ENCODE peak calls at places on chromosomes 12 and 14, in eight cellular contexts. One of them, this sample, is unnamed. For H3K4me1, the result is how much of the 10 kb centered on the place peaks cover.

GRCh38 chr14:75452324-75452723 is 24.5 kb downstream of the JDP2 start:
- DNase-seq in endothelial cell of umbilical vein: no peak
- DNase-seq in spleen: no peak
- DNase-seq in transverse colon: no peak
- DNase-seq in pancreas: no peak
- DNase-seq in Panc1: no peak
- DNase-seq in uterus: no peak
- DNase-seq in Peyer's patch: no peak
- DNase-seq in this sample: no peak

GRCh38 chr12:62469704-62470103 is 3.1 kb downstream of the MON2 start:
- DNase-seq in pancreas: no peak
- DNase-seq in Panc1: no peak
- DNase-seq in uterus: no peak
- DNase-seq in Peyer's patch: no peak
- DNase-seq in spleen: no peak
- DNase-seq in transverse colon: no peak
- DNase-seq in endothelial cell of umbilical vein: no peak
- DNase-seq in this sample: no peak

GRCh38 chr12:12091977-12092663 is 21.4 kb downstream of the BCL2L14 start:
- DNase-seq in Panc1: no peak
- DNase-seq in Peyer's patch: no peak
- DNase-seq in uterus: no peak
- DNase-seq in pancreas: no peak
- DNase-seq in transverse colon: peak
- DNase-seq in endothelial cell of umbilical vein: peak
- DNase-seq in spleen: peak
- DNase-seq in this sample: no peak

GRCh38 chr12:104056419-104056972 is 6.5 kb upstream of the GLT8D2 start:
- DNase-seq in transverse colon: no peak
- DNase-seq in uterus: no peak
- DNase-seq in pancreas: no peak
- DNase-seq in Peyer's patch: no peak
- DNase-seq in endothelial cell of umbilical vein: no peak
- DNase-seq in Panc1: no peak
- DNase-seq in spleen: no peak
- DNase-seq in this sample: no peak

GRCh38 chr14:80456200-80456599 is 244.9 kb upstream of the DIO2 start:
- DNase-seq in Panc1: no peak
- DNase-seq in spleen: no peak
- DNase-seq in pancreas: no peak
- DNase-seq in Peyer's patch: no peak
- DNase-seq in uterus: no peak
- DNase-seq in endothelial cell of umbilical vein: no peak
- DNase-seq in transverse colon: no peak
- DNase-seq in this sample: no peak

GRCh38 chr12:114789821-114790220 is 105.8 kb upstream of the TBX3 start:
- DNase-seq in Peyer's patch: no peak
- DNase-seq in uterus: no peak
- DNase-seq in pancreas: no peak
- DNase-seq in transverse colon: no peak
- DNase-seq in spleen: no peak
- DNase-seq in Panc1: no peak
- DNase-seq in endothelial cell of umbilical vein: no peak
- DNase-seq in this sample: no peak

GRCh38 chr12:19082365-19082911 is 47.1 kb upstream of the PLEKHA5 start:
- DNase-seq in Panc1: no peak
- DNase-seq in uterus: no peak
- DNase-seq in Peyer's patch: no peak
- DNase-seq in spleen: no peak
- DNase-seq in endothelial cell of umbilical vein: no peak
- DNase-seq in pancreas: no peak
- DNase-seq in transverse colon: no peak
- DNase-seq in this sample: no peak

GRCh38 chr12:3757261-3757660 is 4.4 kb upstream of the CRACR2A start:
- DNase-seq in endothelial cell of umbilical vein: peak
- DNase-seq in spleen: no peak
- DNase-seq in Panc1: no peak
- DNase-seq in transverse colon: peak
- DNase-seq in pancreas: peak
- DNase-seq in uterus: no peak
- DNase-seq in Peyer's patch: no peak
- DNase-seq in this sample: no peak

GRCh38 chr12:47377414-47378221 is 297.9 kb upstream of the AMIGO2 start:
- DNase-seq in Panc1: no peak
- DNase-seq in spleen: peak
- DNase-seq in Peyer's patch: peak
- DNase-seq in pancreas: peak
- DNase-seq in transverse colon: peak
- DNase-seq in endothelial cell of umbilical vein: peak
- DNase-seq in uterus: peak
- DNase-seq in this sample: peak

GRCh38 chr12:47080725-47081502 is 1.2 kb upstream of the AMIGO2 start:
- DNase-seq in endothelial cell of umbilical vein: peak
- DNase-seq in Peyer's patch: peak
- DNase-seq in pancreas: peak
- DNase-seq in transverse colon: peak
- DNase-seq in spleen: peak
- DNase-seq in Panc1: no peak
- DNase-seq in uterus: peak
- DNase-seq in this sample: peak

GRCh38 chr14:90642239-90642717 is 174.0 kb downstream of the TTC7B start:
- DNase-seq in transverse colon: no peak
- DNase-seq in endothelial cell of umbilical vein: peak
- DNase-seq in uterus: no peak
- DNase-seq in Peyer's patch: no peak
- DNase-seq in spleen: no peak
- DNase-seq in pancreas: no peak
- DNase-seq in Panc1: no peak
- DNase-seq in this sample: no peak

GRCh38 chr14:103014466-103015319 is 42.7 kb downstream of the CDC42BPB start:
- DNase-seq in spleen: peak
- DNase-seq in uterus: no peak
- DNase-seq in pancreas: no peak
- DNase-seq in transverse colon: no peak
- DNase-seq in Panc1: no peak
- DNase-seq in endothelial cell of umbilical vein: peak
- DNase-seq in Peyer's patch: no peak
- DNase-seq in this sample: peak

GRCh38 chr12:46452776-46453175 is 80.2 kb upstream of the SLC38A2 start:
- DNase-seq in Panc1: no peak
- DNase-seq in pancreas: no peak
- DNase-seq in Peyer's patch: no peak
- DNase-seq in transverse colon: no peak
- DNase-seq in endothelial cell of umbilical vein: no peak
- DNase-seq in uterus: no peak
- DNase-seq in spleen: no peak
- DNase-seq in this sample: no peak

GRCh38 chr12:2998789-2999264 is 39.6 kb downstream of the TEAD4 start:
- DNase-seq in pancreas: peak
- DNase-seq in spleen: no peak
- DNase-seq in endothelial cell of umbilical vein: no peak
- DNase-seq in transverse colon: no peak
- DNase-seq in uterus: peak
- DNase-seq in Peyer's patch: peak
- DNase-seq in Panc1: no peak
- DNase-seq in this sample: peak

GRCh38 chr12:84305144-84305543 is 607.5 kb downstream of the SLC6A15 start:
- DNase-seq in Peyer's patch: no peak
- DNase-seq in spleen: no peak
- DNase-seq in pancreas: no peak
- DNase-seq in uterus: no peak
- DNase-seq in Panc1: no peak
- DNase-seq in transverse colon: no peak
- DNase-seq in endothelial cell of umbilical vein: no peak
- DNase-seq in this sample: no peak

GRCh38 chr12:14403711-14404164 is 38.3 kb downstream of the ATF7IP start:
- DNase-seq in endothelial cell of umbilical vein: peak
- DNase-seq in spleen: no peak
- DNase-seq in Peyer's patch: no peak
- DNase-seq in transverse colon: no peak
- DNase-seq in Panc1: no peak
- DNase-seq in pancreas: no peak
- DNase-seq in uterus: no peak
- DNase-seq in this sample: no peak

GRCh38 chr12:15801770-15802393 is 12.7 kb upstream of the EPS8 start:
- DNase-seq in uterus: no peak
- DNase-seq in transverse colon: peak
- DNase-seq in Panc1: no peak
- DNase-seq in pancreas: no peak
- DNase-seq in spleen: no peak
- DNase-seq in Peyer's patch: no peak
- DNase-seq in endothelial cell of umbilical vein: no peak
- DNase-seq in this sample: no peak

GRCh38 chr12:119180380-119181040 is 1.8 kb downstream of the HSPB8 start:
- DNase-seq in Panc1: no peak
- DNase-seq in spleen: peak
- DNase-seq in Peyer's patch: no peak
- DNase-seq in transverse colon: peak
- DNase-seq in endothelial cell of umbilical vein: peak
- DNase-seq in pancreas: no peak
- DNase-seq in uterus: peak
- DNase-seq in this sample: no peak

GRCh38 chr12:53365245-53365904 is 14.6 kb upstream of the SP1 start:
- DNase-seq in endothelial cell of umbilical vein: no peak
- DNase-seq in pancreas: no peak
- DNase-seq in transverse colon: no peak
- DNase-seq in Panc1: no peak
- DNase-seq in uterus: no peak
- DNase-seq in spleen: no peak
- DNase-seq in Peyer's patch: no peak
- DNase-seq in this sample: no peak

GRCh38 chr14:20434701-20435453 is 1.1 kb downstream of the KLHL33 start:
- DNase-seq in endothelial cell of umbilical vein: peak
- DNase-seq in uterus: peak
- DNase-seq in Peyer's patch: peak
- DNase-seq in Panc1: no peak
- DNase-seq in spleen: no peak
- DNase-seq in pancreas: no peak
- DNase-seq in transverse colon: peak
- DNase-seq in this sample: no peak

GRCh38 chr14:50926851-50927386 is 17.4 kb downstream of the PYGL start:
- DNase-seq in Panc1: no peak
- DNase-seq in Peyer's patch: no peak
- DNase-seq in pancreas: no peak
- DNase-seq in uterus: no peak
- DNase-seq in spleen: no peak
- DNase-seq in transverse colon: no peak
- DNase-seq in endothelial cell of umbilical vein: peak
- DNase-seq in this sample: no peak
- H3K4me3 ChIP-seq in Panc1: no peak
- H3K4me3 ChIP-seq in Peyer's patch: no peak
- H3K4me3 ChIP-seq in pancreas: no peak
- H3K4me3 ChIP-seq in uterus: no peak
- H3K4me3 ChIP-seq in spleen: no peak
- H3K4me3 ChIP-seq in transverse colon: no peak
- H3K4me3 ChIP-seq in endothelial cell of umbilical vein: no peak
- H3K4me3 ChIP-seq in this sample: no peak

DNA sequence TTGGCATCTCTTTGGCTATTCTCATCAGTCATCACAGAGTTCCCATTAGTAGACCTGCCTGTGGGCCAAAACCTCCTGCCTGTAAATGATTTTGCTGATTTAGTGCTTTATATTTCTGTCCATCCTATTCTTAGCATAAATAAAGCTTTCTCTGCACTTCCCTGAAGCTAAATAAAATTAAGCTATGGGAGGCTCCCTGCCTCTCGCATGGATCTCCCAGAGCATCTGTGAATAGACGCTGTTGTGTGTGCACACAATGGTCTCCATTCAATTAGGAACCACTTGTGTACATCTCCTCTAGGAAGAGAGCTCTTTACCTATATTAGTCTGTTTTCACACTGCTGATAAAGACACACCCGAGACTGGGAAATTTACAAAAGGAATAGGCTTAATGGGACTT is 80.4 kb downstream of the PPFIBP1 start:
- DNase-seq in transverse colon: no peak
- DNase-seq in uterus: no peak
- DNase-seq in endothelial cell of umbilical vein: no peak
- DNase-seq in Panc1: no peak
- DNase-seq in spleen: no peak
- DNase-seq in pancreas: no peak
- DNase-seq in Peyer's patch: no peak
- DNase-seq in this sample: no peak
- H3K4me1 ChIP-seq in transverse colon: under half
- H3K4me1 ChIP-seq in uterus: under half
- H3K4me1 ChIP-seq in endothelial cell of umbilical vein: under half
- H3K4me1 ChIP-seq in Panc1: under half
- H3K4me1 ChIP-seq in spleen: under half
- H3K4me1 ChIP-seq in pancreas: under half
- H3K4me1 ChIP-seq in Peyer's patch: under half
- H3K4me1 ChIP-seq in this sample: half or more

DNA sequence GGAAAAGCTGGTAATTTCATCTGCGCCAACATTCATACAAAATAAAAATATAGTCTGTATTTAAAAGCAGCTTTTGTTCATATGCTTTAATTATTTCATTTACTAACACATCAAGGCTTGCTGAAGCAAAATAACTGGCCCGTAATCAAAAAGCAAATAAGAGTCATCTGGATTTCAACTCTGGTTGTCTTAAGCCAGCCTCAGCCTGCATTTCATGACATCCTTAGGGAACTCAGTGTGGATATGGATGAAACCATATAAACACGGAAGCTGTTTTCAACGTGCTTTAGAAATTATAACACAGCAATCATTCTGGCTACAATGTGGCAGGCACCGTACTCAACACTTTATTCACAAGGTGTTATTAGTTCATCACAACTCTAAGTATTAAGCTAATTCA is 852 bp downstream of the COX16 start:
- DNase-seq in spleen: no peak
- DNase-seq in transverse colon: no peak
- DNase-seq in Panc1: no peak
- DNase-seq in Peyer's patch: no peak
- DNase-seq in pancreas: no peak
- DNase-seq in uterus: no peak
- DNase-seq in endothelial cell of umbilical vein: no peak
- DNase-seq in this sample: no peak
- H3K27ac ChIP-seq in spleen: peak
- H3K27ac ChIP-seq in transverse colon: peak
- H3K27ac ChIP-seq in Panc1: peak
- H3K27ac ChIP-seq in Peyer's patch: peak
- H3K27ac ChIP-seq in pancreas: no peak
- H3K27ac ChIP-seq in uterus: peak
- H3K27ac ChIP-seq in endothelial cell of umbilical vein: peak
- H3K27ac ChIP-seq in this sample: peak

GRCh38 chr14:21541413-21542074 is 15.4 kb upstream of the SALL2 start:
- DNase-seq in spleen: no peak
- DNase-seq in uterus: no peak
- DNase-seq in endothelial cell of umbilical vein: no peak
- DNase-seq in Peyer's patch: no peak
- DNase-seq in Panc1: no peak
- DNase-seq in transverse colon: no peak
- DNase-seq in pancreas: no peak
- DNase-seq in this sample: no peak

GRCh38 chr14:21539154-21539940 is 13.2 kb upstream of the SALL2 start:
- DNase-seq in Peyer's patch: no peak
- DNase-seq in pancreas: no peak
- DNase-seq in endothelial cell of umbilical vein: no peak
- DNase-seq in spleen: no peak
- DNase-seq in uterus: no peak
- DNase-seq in transverse colon: no peak
- DNase-seq in Panc1: no peak
- DNase-seq in this sample: no peak

GRCh38 chr14:21543426-21544350 is 17.5 kb upstream of the SALL2 start:
- DNase-seq in pancreas: no peak
- DNase-seq in Peyer's patch: no peak
- DNase-seq in Panc1: no peak
- DNase-seq in transverse colon: no peak
- DNase-seq in spleen: no peak
- DNase-seq in endothelial cell of umbilical vein: no peak
- DNase-seq in uterus: no peak
- DNase-seq in this sample: no peak
- H3K4me3 ChIP-seq in pancreas: no peak
- H3K4me3 ChIP-seq in Peyer's patch: no peak
- H3K4me3 ChIP-seq in Panc1: no peak
- H3K4me3 ChIP-seq in transverse colon: no peak
- H3K4me3 ChIP-seq in spleen: no peak
- H3K4me3 ChIP-seq in endothelial cell of umbilical vein: no peak
- H3K4me3 ChIP-seq in uterus: no peak
- H3K4me3 ChIP-seq in this sample: no peak